ENCODE peak calls at places on chromosomes 6 and 20, in four cellular contexts. T is AG04449, L is fibroblast of pulmonary artery, U is cardiac fibroblast. D is an unnamed sample.

GRCh38 chr6:156154896-156155295 is 622.3 kb upstream of the ARID1B start:
- DNase-seq in T (no peak), L (peak; percentile 17), U (peak; percentile 8), D (no peak)

GRCh38 chr6:100177956-100178355 is 183.9 kb upstream of the MCHR2 start:
- DNase-seq in T (no peak), L (peak; percentile 23), U (peak; percentile 7), D (no peak)

GRCh38 chr6:112343375-112343774 is 3.8 kb upstream of the RFPL4B start:
- DNase-seq in T (no peak), L (no peak), U (no peak), D (no peak)

GRCh38 chr20:42530855-42531674 is 658.6 kb downstream of the PTPRT start:
- DNase-seq in T (no peak), L (peak; percentile 3), U (peak; percentile 6), D (peak; percentile 0)

GRCh38 chr20:3889489-3890409 is 562 bp downstream of the PANK2 start:
- DNase-seq in T (no peak), L (no peak), U (no peak), D (peak; percentile 29)

GRCh38 chr20:59948828-59949720 is 8.9 kb downstream of the FAM217B start:
- DNase-seq in T (no peak), L (peak; percentile 74), U (peak; percentile 73), D (peak; percentile 60)

GRCh38 chr20:46803446-46804020 is 91.1 kb upstream of the EYA2 start:
- DNase-seq in T (no peak), L (no peak), U (no peak), D (no peak)

GRCh38 chr20:6765469-6766058 is 1.9 kb upstream of the BMP2 start:
- DNase-seq in T (no peak), L (peak; percentile 81), U (peak; percentile 85), D (peak; percentile 81)

GRCh38 chr6:121216928-121217327 is 117.4 kb downstream of the TBC1D32 start:
- DNase-seq in T (peak; percentile 7), L (peak; percentile 10), U (peak; percentile 58), D (peak; percentile 85)

GRCh38 chr6:155224031-155224451 is 39.8 kb upstream of the CLDN20 start:
- DNase-seq in T (peak; percentile 71), L (peak; percentile 90), U (peak; percentile 94), D (peak; percentile 83)

GRCh38 chr6:86255973-86256372 is 613.3 kb upstream of the SYNCRIP start:
- DNase-seq in T (no peak), L (no peak), U (no peak), D (no peak)

GRCh38 chr20:53941680-53942079 is 128.7 kb downstream of the BCAS1 start:
- DNase-seq in T (no peak), L (no peak), U (no peak), D (no peak)

GRCh38 chr6:20211941-20212391 is 303 bp downstream of the MBOAT1 start:
- DNase-seq in T (no peak), L (peak; percentile 47), U (peak; percentile 51), D (peak; percentile 33)

GRCh38 chr20:38067717-38068365 is 34.3 kb downstream of the RPRD1B start:
- DNase-seq in T (no peak), L (no peak), U (no peak), D (no peak)

DNA sequence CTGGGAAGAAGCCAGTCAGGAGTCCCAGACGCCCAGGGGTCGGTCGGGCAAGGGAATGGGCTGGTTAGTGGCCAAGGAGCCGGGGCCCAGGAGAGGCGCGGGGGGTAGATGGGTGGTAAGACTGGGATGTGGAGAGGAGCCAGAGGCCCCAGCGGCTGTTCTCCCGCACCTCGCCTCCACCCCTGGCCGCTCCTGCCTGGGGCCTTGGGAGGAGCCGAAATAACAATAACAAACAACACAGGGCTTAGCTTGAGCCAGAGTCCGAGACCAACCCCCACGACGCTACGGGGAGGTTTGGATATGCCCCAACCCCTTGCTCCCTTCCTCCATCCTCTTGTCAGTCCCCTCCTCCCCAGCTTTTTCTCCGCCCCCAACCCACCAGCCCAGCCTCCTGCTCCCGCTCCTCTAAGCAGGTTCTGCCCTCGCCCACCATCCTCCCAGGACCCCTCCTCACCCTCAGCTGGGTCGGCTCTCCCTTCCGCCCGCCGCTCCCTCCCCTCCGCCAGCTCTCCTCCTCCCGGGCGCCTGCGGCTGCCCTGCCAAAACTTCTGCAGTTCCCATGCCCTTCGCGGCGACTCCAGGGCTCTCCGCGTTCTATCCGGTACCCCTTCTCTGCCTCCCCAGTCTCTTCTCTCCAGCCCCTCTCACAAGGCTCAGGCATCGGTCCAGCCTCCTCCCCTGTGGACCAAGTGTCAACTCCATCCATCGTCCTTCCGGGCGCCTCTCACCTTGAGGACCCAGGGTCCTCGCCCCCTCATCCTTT is 1.1 kb downstream of the RNF39 start:
- DNase-seq in T (no peak), L (no peak), U (no peak), D (peak; percentile 8)
- TF ChIP-seq CTCF in T (no peak), L (no peak), U (no peak), D (no peak)

DNA sequence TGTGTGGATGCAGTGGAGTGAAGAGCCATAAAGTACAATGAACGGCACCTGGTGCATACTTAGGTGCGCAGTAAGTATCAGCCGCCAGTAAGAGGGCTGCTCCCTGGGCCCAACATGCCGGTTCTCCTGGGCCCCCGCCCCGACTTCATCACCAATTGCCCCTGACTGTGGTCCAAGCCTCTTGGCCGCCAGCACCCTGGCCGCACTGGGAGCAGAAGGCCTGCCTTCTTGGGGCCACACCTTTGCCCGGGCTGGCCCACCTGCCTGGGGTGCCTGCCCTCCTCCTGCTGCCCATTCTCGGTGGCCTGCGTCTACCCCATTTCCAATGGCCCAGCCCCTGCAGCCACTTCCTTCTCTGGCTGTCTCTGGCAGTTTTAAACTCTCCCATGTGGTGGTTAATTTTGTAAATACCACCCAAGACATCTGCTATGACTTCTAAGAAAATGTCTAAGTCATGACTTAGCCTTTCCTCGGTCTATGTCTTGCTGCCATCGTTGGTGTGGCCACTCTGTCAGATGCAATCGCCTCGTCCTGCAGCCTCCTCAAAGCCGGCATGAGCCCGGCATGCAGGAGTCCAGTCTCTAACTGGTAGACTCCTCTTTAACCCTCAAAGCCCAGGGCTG is 36.8 kb downstream of the PMEPA1 start:
- DNase-seq in T (no peak), L (no peak), U (no peak), D (no peak)
- H3K4me3 ChIP-seq in T (no peak overlapping the region), L (no peak overlapping the region), U (no peak overlapping the region), D (no peak overlapping the region)

GRCh38 chr20:56875052-56875663 is 246.1 kb downstream of the TFAP2C start:
- DNase-seq in T (no peak), L (peak; percentile 3), U (peak; percentile 13), D (peak; percentile 84)

GRCh38 chr20:56873836-56874235 is 244.7 kb downstream of the TFAP2C start:
- DNase-seq in T (no peak), L (no peak), U (no peak), D (no peak)

GRCh38 chr20:56871691-56872090 is 242.6 kb downstream of the TFAP2C start:
- DNase-seq in T (no peak), L (no peak), U (no peak), D (no peak)

GRCh38 chr20:56870271-56870670 is 241.2 kb downstream of the TFAP2C start:
- DNase-seq in T (no peak), L (no peak), U (no peak), D (no peak)

GRCh38 chr20:56872620-56873458 is 243.7 kb downstream of the TFAP2C start:
- DNase-seq in T (no peak), L (no peak), U (no peak), D (no peak)
- TF ChIP-seq CTCF in T (no peak), L (no peak), U (no peak), D (no peak)

GRCh38 chr20:44432618-44433577 is 42.8 kb upstream of the TTPAL start:
- DNase-seq in T (no peak), L (no peak), U (no peak), D (no peak)

GRCh38 chr20:44438782-44439181 is 36.9 kb upstream of the TTPAL start:
- DNase-seq in T (no peak), L (no peak), U (no peak), D (no peak)

GRCh38 chr20:44437497-44437896 is 38.2 kb upstream of the TTPAL start:
- DNase-seq in T (no peak), L (no peak), U (no peak), D (no peak)

GRCh38 chr20:44433751-44434538 is 41.7 kb upstream of the TTPAL start:
- DNase-seq in T (no peak), L (no peak), U (no peak), D (no peak)

GRCh38 chr20:44435630-44436335 is 39.9 kb upstream of the TTPAL start:
- DNase-seq in T (no peak), L (peak; percentile 5), U (no peak), D (no peak)
- H3K4me3 ChIP-seq in T (no peak overlapping the region), L (no peak overlapping the region), U (no peak overlapping the region), D (no peak overlapping the region)

GRCh38 chr6:72776456-72776855 is 154.6 kb downstream of the KCNQ5 start:
- DNase-seq in T (no peak), L (no peak), U (no peak), D (no peak)
- TF ChIP-seq CTCF in T (no peak), L (no peak), U (no peak), D (no peak)

GRCh38 chr6:44458551-44458950 is 71.0 kb downstream of the CDC5L start:
- DNase-seq in T (no peak), L (no peak), U (no peak), D (no peak)

GRCh38 chr6:44457606-44458005 is 70.1 kb downstream of the CDC5L start:
- DNase-seq in T (no peak), L (peak; percentile 83), U (peak; percentile 44), D (no peak)

GRCh38 chr6:44456070-44456965 is 68.8 kb downstream of the CDC5L start:
- DNase-seq in T (no peak), L (peak; percentile 67), U (peak; percentile 78), D (peak; percentile 83)

GRCh38 chr6:44454198-44454597 is 66.7 kb downstream of the CDC5L start:
- DNase-seq in T (no peak), L (peak; percentile 18), U (peak; percentile 27), D (no peak)

DNA sequence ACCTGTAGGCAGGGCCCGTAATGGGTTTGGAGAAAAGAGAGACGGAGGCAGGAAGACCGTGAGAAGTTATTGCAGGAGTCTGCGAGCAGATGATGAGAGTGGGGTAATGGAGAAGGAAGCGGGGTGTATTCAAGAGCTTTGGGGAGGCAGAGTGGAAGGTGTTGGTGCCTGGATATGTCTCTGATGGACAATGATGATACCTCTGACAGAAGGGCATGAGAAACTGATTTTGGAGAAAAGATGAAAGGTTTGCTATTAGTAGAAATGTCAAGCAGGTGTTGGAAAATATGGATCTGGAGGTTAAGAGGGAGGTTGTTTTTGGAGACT is 69.4 kb downstream of the CDC5L start:
- DNase-seq in T (no peak), L (no peak), U (no peak), D (no peak)
- H3K4me3 ChIP-seq in T (no peak overlapping the region), L (no peak overlapping the region), U (no peak overlapping the region), D (peak overlapping the region; percentile 42)